ENCODE peak calls at places on chromosomes 13 and 19, in ten cellular contexts. R is lung, Q is Caco-2, F is pancreas, I is lower leg skin, V is breast epithelium, C is left ventricle myocardium inferior, P is astrocyte of the spinal cord, G is AG04449, S is Peyer's patch. Y is an unnamed sample.

GRCh38 chr19:17933414-17934129 is 757 bp downstream of the CCDC124 start:
- DNase-seq in R (no peak), Q (no peak), F (no peak), I (no peak), V (no peak), C (no peak), P (no peak), G (no peak), S (peak; percentile 44), Y (peak; percentile 23)

GRCh38 chr13:74168263-74168675 is 34.1 kb upstream of the KLF12 start:
- DNase-seq in R (no peak), Q (no peak), F (no peak), I (no peak), V (no peak), C (no peak), P (no peak), G (no peak), S (no peak), Y (no peak)

GRCh38 chr19:46976845-46977320 is 42.8 kb upstream of the NPAS1 start:
- DNase-seq in R (no peak), Q (peak; percentile 75), F (no peak), I (peak; percentile 92), V (no peak), C (peak; percentile 43), P (peak; percentile 57), G (no peak), S (no peak), Y (peak; percentile 76)

GRCh38 chr19:37172368-37173366 is at the start of gene ZNF585A:
- DNase-seq in R (peak; percentile 92), Q (peak; percentile 93), F (peak; percentile 96), I (peak; percentile 97), V (peak; percentile 89), C (peak; percentile 89), P (peak; percentile 97), G (peak; percentile 85), S (peak; percentile 89), Y (peak; percentile 98)

GRCh38 chr13:60028021-60028420 is 135.7 kb downstream of the DIAPH3 start:
- DNase-seq in R (no peak), Q (no peak), F (no peak), I (no peak), V (no peak), C (no peak), P (no peak), G (no peak), S (no peak), Y (no peak)

GRCh38 chr19:51547397-51548212 is 16.1 kb upstream of the SIGLEC6 start:
- DNase-seq in R (no peak), Q (peak; percentile 65), F (no peak), I (no peak), V (no peak), C (no peak), P (no peak), G (no peak), S (peak; percentile 7), Y (peak; percentile 57)

GRCh38 chr19:29842471-29843179 is 30.8 kb downstream of the CCNE1 start:
- DNase-seq in R (no peak), Q (no peak), F (no peak), I (no peak), V (no peak), C (no peak), P (no peak), G (no peak), S (no peak), Y (no peak)

GRCh38 chr13:41746259-41746658 is 214.7 kb downstream of the VWA8 start:
- DNase-seq in R (no peak), Q (no peak), F (no peak), I (no peak), V (no peak), C (no peak), P (peak; percentile 89), G (peak; percentile 54), S (no peak), Y (peak; percentile 40)

GRCh38 chr19:54231077-54231931 is 8.5 kb upstream of the LILRB3 start:
- DNase-seq in R (peak; percentile 94), Q (peak; percentile 86), F (peak; percentile 94), I (peak; percentile 96), V (peak; percentile 80), C (peak; percentile 84), P (peak; percentile 69), G (no peak), S (peak; percentile 91), Y (peak; percentile 88)

GRCh38 chr19:9881720-9882119 is 46.6 kb downstream of the PIN1 start:
- DNase-seq in R (no peak), Q (no peak), F (no peak), I (no peak), V (no peak), C (no peak), P (no peak), G (no peak), S (no peak), Y (no peak)

GRCh38 chr13:86446311-86446710 is 647.1 kb upstream of the SLITRK6 start:
- DNase-seq in R (no peak), Q (no peak), F (no peak), I (no peak), V (no peak), C (no peak), P (peak; percentile 95), G (no peak), S (no peak), Y (peak; percentile 28)

GRCh38 chr13:67549331-67549730 is 319.2 kb upstream of the PCDH9 start:
- DNase-seq in R (no peak), Q (no peak), F (no peak), I (no peak), V (no peak), C (no peak), P (peak; percentile 95), G (no peak), S (no peak), Y (peak; percentile 28)

GRCh38 chr13:113151745-113152707 is 6.4 kb upstream of the PROZ start:
- DNase-seq in R (no peak), Q (no peak), F (peak; percentile 67), I (peak; percentile 86), V (no peak), C (no peak), P (peak; percentile 68), G (peak; percentile 19), S (peak; percentile 49), Y (peak; percentile 41)

GRCh38 chr13:26965976-26966375 is 205.4 kb upstream of the GPR12 start:
- DNase-seq in R (no peak), Q (no peak), F (peak; percentile 82), I (no peak), V (no peak), C (peak; percentile 81), P (peak; percentile 33), G (no peak), S (no peak), Y (peak; percentile 89)

GRCh38 chr13:73657821-73658540 is 476.2 kb downstream of the KLF12 start:
- DNase-seq in R (no peak), Q (no peak), F (no peak), I (no peak), V (no peak), C (peak; percentile 71), P (peak; percentile 27), G (no peak), S (no peak), Y (peak; percentile 98)

GRCh38 chr19:42440357-42441046 is 2.2 kb downstream of the CXCL17 start:
- DNase-seq in R (peak; percentile 83), Q (peak; percentile 72), F (peak; percentile 89), I (peak; percentile 94), V (peak; percentile 72), C (peak; percentile 77), P (peak; percentile 50), G (no peak), S (peak; percentile 85), Y (peak; percentile 81)

GRCh38 chr19:45037393-45038169 is 1.3 kb upstream of the CLASRP start:
- DNase-seq in R (no peak), Q (no peak), F (no peak), I (no peak), V (no peak), C (no peak), P (no peak), G (no peak), S (no peak), Y (no peak)

GRCh38 chr19:32719611-32720059 is at the start of gene TDRD12:
- DNase-seq in R (no peak), Q (no peak), F (peak; percentile 61), I (peak; percentile 77), V (no peak), C (no peak), P (no peak), G (no peak), S (no peak), Y (no peak)

GRCh38 chr13:35283856-35284255 is 192.6 kb downstream of the MAB21L1 start:
- DNase-seq in R (no peak), Q (no peak), F (no peak), I (no peak), V (no peak), C (no peak), P (no peak), G (no peak), S (no peak), Y (peak; percentile 29)

GRCh38 chr13:94454906-94455305 is 24.6 kb downstream of the DCT start:
- DNase-seq in R (no peak), Q (no peak), F (no peak), I (no peak), V (no peak), C (no peak), P (no peak), G (no peak), S (no peak), Y (no peak)

GRCh38 chr13:54593504-54593903 is 1564.9 kb downstream of the OLFM4 start:
- DNase-seq in R (no peak), Q (no peak), F (peak; percentile 23), I (no peak), V (no peak), C (no peak), P (no peak), G (no peak), S (no peak), Y (no peak)
- H3K4me3 ChIP-seq in R (no peak overlapping the region), Q (no peak overlapping the region), F (no peak overlapping the region), I (no peak overlapping the region), V (no peak overlapping the region), C (no peak overlapping the region), P (no peak overlapping the region), G (no peak overlapping the region), S (no peak overlapping the region), Y (no peak overlapping the region)

GRCh38 chr13:88764103-88764502 is 1092.9 kb downstream of the SLITRK5 start:
- DNase-seq in R (no peak), Q (no peak), F (no peak), I (no peak), V (no peak), C (no peak), P (no peak), G (no peak), S (no peak), Y (no peak)

GRCh38 chr13:88761145-88761544 is 1090.0 kb downstream of the SLITRK5 start:
- DNase-seq in R (no peak), Q (no peak), F (no peak), I (no peak), V (no peak), C (no peak), P (no peak), G (no peak), S (no peak), Y (no peak)
- TF ChIP-seq CTCF in R (no peak), Q (no peak), F (no peak), I (no peak), V (no peak), C (no peak), P (no peak), G (no peak), S (no peak), Y (no peak)

GRCh38 chr19:8342316-8342683 is 762 bp downstream of the KANK3 start:
- DNase-seq in R (no peak), Q (no peak), F (peak; percentile 72), I (no peak), V (no peak), C (no peak), P (no peak), G (no peak), S (no peak), Y (no peak)
- H3K4me3 ChIP-seq in R (peak overlapping the region; percentile 77), Q (no peak overlapping the region), F (peak overlapping the region; percentile 43), I (no peak overlapping the region), V (peak overlapping the region; percentile 49), C (peak overlapping the region; percentile 77), P (no peak overlapping the region), G (no peak overlapping the region), S (peak overlapping the region; percentile 53), Y (peak overlapping the region; percentile 61)

GRCh38 chr19:31406106-31406505 is 56.9 kb upstream of the TSHZ3 start:
- DNase-seq in R (no peak), Q (no peak), F (no peak), I (no peak), V (no peak), C (no peak), P (no peak), G (no peak), S (no peak), Y (no peak)
- TF ChIP-seq CTCF in R (no peak), Q (no peak), F (no peak), I (no peak), V (no peak), C (no peak), P (no peak), G (no peak), S (no peak), Y (no peak)